ENCODE peak calls at places on chromosomes 11 and 22, in six cellular contexts. One of them, this sample, is unnamed. For H3K27me3, the result is how much of the 10 kb centered on the place peaks cover.

GRCh38 chr22:31342389-31343125 is 3.6 kb downstream of the PATZ1 start:
- DNase-seq in cardiac muscle cell: no peak
- DNase-seq in stomach: no peak
- DNase-seq in CD4-positive, alpha-beta memory T cell: no peak
- DNase-seq in adipocyte: no peak
- DNase-seq in brain microvascular endothelial cell: no peak
- DNase-seq in this sample: no peak

GRCh38 chr11:118565062-118565461 is 669 bp downstream of the IFT46 start:
- DNase-seq in cardiac muscle cell: peak
- DNase-seq in stomach: no peak
- DNase-seq in CD4-positive, alpha-beta memory T cell: no peak
- DNase-seq in adipocyte: no peak
- DNase-seq in brain microvascular endothelial cell: no peak
- DNase-seq in this sample: peak

GRCh38 chr22:40919446-40919845 is 31.7 kb upstream of the RBX1 start:
- DNase-seq in cardiac muscle cell: peak
- DNase-seq in stomach: no peak
- DNase-seq in CD4-positive, alpha-beta memory T cell: no peak
- DNase-seq in adipocyte: peak
- DNase-seq in brain microvascular endothelial cell: no peak
- DNase-seq in this sample: no peak

GRCh38 chr11:85595285-85595884 is 31.8 kb downstream of the DLG2 start:
- DNase-seq in cardiac muscle cell: peak
- DNase-seq in stomach: no peak
- DNase-seq in CD4-positive, alpha-beta memory T cell: peak
- DNase-seq in adipocyte: peak
- DNase-seq in brain microvascular endothelial cell: no peak
- DNase-seq in this sample: no peak

GRCh38 chr22:37203354-37204044 is 8.8 kb downstream of the SSTR3 start:
- DNase-seq in cardiac muscle cell: no peak
- DNase-seq in stomach: no peak
- DNase-seq in CD4-positive, alpha-beta memory T cell: no peak
- DNase-seq in adipocyte: no peak
- DNase-seq in brain microvascular endothelial cell: no peak
- DNase-seq in this sample: no peak

GRCh38 chr22:39348909-39349505 is 784 bp upstream of the SYNGR1 start:
- DNase-seq in cardiac muscle cell: no peak
- DNase-seq in stomach: no peak
- DNase-seq in CD4-positive, alpha-beta memory T cell: no peak
- DNase-seq in adipocyte: no peak
- DNase-seq in brain microvascular endothelial cell: no peak
- DNase-seq in this sample: peak

GRCh38 chr11:46250071-46251052 is 27.1 kb upstream of the CREB3L1 start:
- DNase-seq in cardiac muscle cell: peak
- DNase-seq in stomach: no peak
- DNase-seq in CD4-positive, alpha-beta memory T cell: no peak
- DNase-seq in adipocyte: no peak
- DNase-seq in brain microvascular endothelial cell: no peak
- DNase-seq in this sample: no peak

GRCh38 chr11:15942126-15942525 is 414.2 kb downstream of the SOX6 start:
- DNase-seq in cardiac muscle cell: no peak
- DNase-seq in stomach: no peak
- DNase-seq in CD4-positive, alpha-beta memory T cell: no peak
- DNase-seq in adipocyte: no peak
- DNase-seq in brain microvascular endothelial cell: no peak
- DNase-seq in this sample: no peak

GRCh38 chr11:6693342-6694228 is 10.4 kb upstream of the MRPL17 start:
- DNase-seq in cardiac muscle cell: peak
- DNase-seq in stomach: no peak
- DNase-seq in CD4-positive, alpha-beta memory T cell: no peak
- DNase-seq in adipocyte: peak
- DNase-seq in brain microvascular endothelial cell: peak
- DNase-seq in this sample: no peak

GRCh38 chr11:68813778-68814177 is 27.9 kb downstream of the CPT1A start:
- DNase-seq in cardiac muscle cell: no peak
- DNase-seq in stomach: no peak
- DNase-seq in CD4-positive, alpha-beta memory T cell: no peak
- DNase-seq in adipocyte: no peak
- DNase-seq in brain microvascular endothelial cell: no peak
- DNase-seq in this sample: no peak

GRCh38 chr22:48075604-48076400 is 1313.4 kb downstream of the TBC1D22A start:
- DNase-seq in cardiac muscle cell: no peak
- DNase-seq in stomach: no peak
- DNase-seq in CD4-positive, alpha-beta memory T cell: no peak
- DNase-seq in adipocyte: no peak
- DNase-seq in brain microvascular endothelial cell: no peak
- DNase-seq in this sample: no peak

GRCh38 chr11:132777067-132777975 is 755.0 kb downstream of the OPCML start:
- DNase-seq in cardiac muscle cell: no peak
- DNase-seq in stomach: no peak
- DNase-seq in CD4-positive, alpha-beta memory T cell: no peak
- DNase-seq in adipocyte: no peak
- DNase-seq in brain microvascular endothelial cell: no peak
- DNase-seq in this sample: no peak

GRCh38 chr11:131483453-131483852 is 113.0 kb downstream of the NTM start:
- DNase-seq in cardiac muscle cell: no peak
- DNase-seq in stomach: no peak
- DNase-seq in CD4-positive, alpha-beta memory T cell: no peak
- DNase-seq in adipocyte: no peak
- DNase-seq in brain microvascular endothelial cell: no peak
- DNase-seq in this sample: no peak

GRCh38 chr11:19873730-19874129 is 161.1 kb downstream of the NAV2 start:
- DNase-seq in cardiac muscle cell: no peak
- DNase-seq in stomach: no peak
- DNase-seq in CD4-positive, alpha-beta memory T cell: no peak
- DNase-seq in adipocyte: no peak
- DNase-seq in brain microvascular endothelial cell: no peak
- DNase-seq in this sample: no peak

GRCh38 chr22:50260434-50260800 is 1.1 kb downstream of the MAPK12 start:
- DNase-seq in cardiac muscle cell: no peak
- DNase-seq in stomach: no peak
- DNase-seq in CD4-positive, alpha-beta memory T cell: no peak
- DNase-seq in adipocyte: peak
- DNase-seq in brain microvascular endothelial cell: no peak
- DNase-seq in this sample: no peak

GRCh38 chr11:62245271-62245753 is 3.3 kb downstream of the SCGB1D2 start:
- DNase-seq in cardiac muscle cell: peak
- DNase-seq in stomach: peak
- DNase-seq in CD4-positive, alpha-beta memory T cell: no peak
- DNase-seq in adipocyte: peak
- DNase-seq in brain microvascular endothelial cell: peak
- DNase-seq in this sample: no peak

GRCh38 chr11:127493330-127493729 is 492.8 kb upstream of the KIRREL3 start:
- DNase-seq in cardiac muscle cell: peak
- DNase-seq in stomach: no peak
- DNase-seq in CD4-positive, alpha-beta memory T cell: no peak
- DNase-seq in adipocyte: peak
- DNase-seq in brain microvascular endothelial cell: peak
- DNase-seq in this sample: no peak

GRCh38 chr11:9535189-9535781 is 38.2 kb upstream of the WEE1 start:
- DNase-seq in cardiac muscle cell: peak
- DNase-seq in stomach: peak
- DNase-seq in CD4-positive, alpha-beta memory T cell: peak
- DNase-seq in adipocyte: peak
- DNase-seq in brain microvascular endothelial cell: peak
- DNase-seq in this sample: peak

GRCh38 chr11:575324-575995 is 810 bp upstream of the PHRF1 start:
- DNase-seq in cardiac muscle cell: no peak
- DNase-seq in stomach: no peak
- DNase-seq in CD4-positive, alpha-beta memory T cell: no peak
- DNase-seq in adipocyte: no peak
- DNase-seq in brain microvascular endothelial cell: no peak
- DNase-seq in this sample: no peak

GRCh38 chr11:14905104-14906033 is 13.3 kb upstream of the CYP2R1 start:
- DNase-seq in cardiac muscle cell: peak
- DNase-seq in stomach: peak
- DNase-seq in CD4-positive, alpha-beta memory T cell: peak
- DNase-seq in adipocyte: peak
- DNase-seq in brain microvascular endothelial cell: no peak
- DNase-seq in this sample: peak

GRCh38 chr11:47324520-47324919 is 28.0 kb downstream of the MYBPC3 start:
- DNase-seq in cardiac muscle cell: no peak
- DNase-seq in stomach: no peak
- DNase-seq in CD4-positive, alpha-beta memory T cell: no peak
- DNase-seq in adipocyte: no peak
- DNase-seq in brain microvascular endothelial cell: no peak
- DNase-seq in this sample: no peak

GRCh38 chr11:44763111-44763820 is 36.5 kb downstream of the TSPAN18 start:
- DNase-seq in cardiac muscle cell: peak
- DNase-seq in stomach: no peak
- DNase-seq in CD4-positive, alpha-beta memory T cell: no peak
- DNase-seq in adipocyte: no peak
- DNase-seq in brain microvascular endothelial cell: peak
- DNase-seq in this sample: no peak

GRCh38 chr11:36288442-36289225 is 590 bp downstream of the COMMD9 start:
- DNase-seq in cardiac muscle cell: peak
- DNase-seq in stomach: no peak
- DNase-seq in CD4-positive, alpha-beta memory T cell: peak
- DNase-seq in adipocyte: peak
- DNase-seq in brain microvascular endothelial cell: no peak
- DNase-seq in this sample: no peak

GRCh38 chr22:44023404-44024287 is 456 bp upstream of the PARVB start:
- DNase-seq in cardiac muscle cell: peak
- DNase-seq in stomach: peak
- DNase-seq in CD4-positive, alpha-beta memory T cell: peak
- DNase-seq in adipocyte: peak
- DNase-seq in brain microvascular endothelial cell: no peak
- DNase-seq in this sample: peak

GRCh38 chr11:47944555-47945128 is 35.7 kb upstream of the PTPRJ start:
- DNase-seq in cardiac muscle cell: no peak
- DNase-seq in stomach: no peak
- DNase-seq in CD4-positive, alpha-beta memory T cell: no peak
- DNase-seq in adipocyte: no peak
- DNase-seq in brain microvascular endothelial cell: no peak
- DNase-seq in this sample: no peak

DNA sequence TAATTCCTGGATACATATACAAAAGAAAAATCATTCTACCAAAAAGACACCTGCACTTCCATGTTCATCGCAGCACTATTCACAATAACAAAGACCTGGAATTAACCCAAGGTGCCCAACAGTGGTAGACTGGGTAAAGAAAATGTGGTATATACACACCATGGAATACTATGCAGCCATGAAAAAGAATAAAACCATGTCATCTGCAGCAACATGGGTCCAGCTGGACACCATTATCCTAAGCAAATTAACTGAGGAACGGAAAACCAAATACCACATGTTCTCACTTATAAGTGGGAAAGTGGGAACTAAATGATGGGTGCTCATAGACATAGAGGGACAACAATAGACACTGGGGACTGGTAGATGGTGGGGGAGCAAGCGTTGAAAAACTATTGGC is 4.5 kb downstream of the TRPM5 start:
- DNase-seq in cardiac muscle cell: no peak
- DNase-seq in stomach: no peak
- DNase-seq in CD4-positive, alpha-beta memory T cell: no peak
- DNase-seq in adipocyte: no peak
- DNase-seq in brain microvascular endothelial cell: no peak
- DNase-seq in this sample: no peak
- H3K27me3 ChIP-seq in cardiac muscle cell: half or more
- H3K27me3 ChIP-seq in stomach: half or more
- H3K27me3 ChIP-seq in CD4-positive, alpha-beta memory T cell: under half
- H3K27me3 ChIP-seq in adipocyte: half or more
- H3K27me3 ChIP-seq in brain microvascular endothelial cell: under half
- H3K27me3 ChIP-seq in this sample: under half

GRCh38 chr11:70068950-70069349 is 9.2 kb upstream of the ANO1 start:
- DNase-seq in cardiac muscle cell: no peak
- DNase-seq in stomach: no peak
- DNase-seq in CD4-positive, alpha-beta memory T cell: no peak
- DNase-seq in adipocyte: no peak
- DNase-seq in brain microvascular endothelial cell: no peak
- DNase-seq in this sample: no peak

GRCh38 chr11:70068345-70068744 is 9.8 kb upstream of the ANO1 start:
- DNase-seq in cardiac muscle cell: no peak
- DNase-seq in stomach: no peak
- DNase-seq in CD4-positive, alpha-beta memory T cell: no peak
- DNase-seq in adipocyte: no peak
- DNase-seq in brain microvascular endothelial cell: no peak
- DNase-seq in this sample: no peak

GRCh38 chr11:70071996-70072395 is 6.1 kb upstream of the ANO1 start:
- DNase-seq in cardiac muscle cell: no peak
- DNase-seq in stomach: no peak
- DNase-seq in CD4-positive, alpha-beta memory T cell: no peak
- DNase-seq in adipocyte: no peak
- DNase-seq in brain microvascular endothelial cell: no peak
- DNase-seq in this sample: no peak

GRCh38 chr11:70072471-70073187 is 5.5 kb upstream of the ANO1 start:
- DNase-seq in cardiac muscle cell: peak
- DNase-seq in stomach: no peak
- DNase-seq in CD4-positive, alpha-beta memory T cell: no peak
- DNase-seq in adipocyte: no peak
- DNase-seq in brain microvascular endothelial cell: no peak
- DNase-seq in this sample: no peak

GRCh38 chr11:70070736-70071135 is 7.4 kb upstream of the ANO1 start:
- DNase-seq in cardiac muscle cell: no peak
- DNase-seq in stomach: peak
- DNase-seq in CD4-positive, alpha-beta memory T cell: no peak
- DNase-seq in adipocyte: no peak
- DNase-seq in brain microvascular endothelial cell: no peak
- DNase-seq in this sample: no peak
- H3K27me3 ChIP-seq in cardiac muscle cell: half or more
- H3K27me3 ChIP-seq in stomach: half or more
- H3K27me3 ChIP-seq in CD4-positive, alpha-beta memory T cell: under half
- H3K27me3 ChIP-seq in adipocyte: half or more
- H3K27me3 ChIP-seq in brain microvascular endothelial cell: under half
- H3K27me3 ChIP-seq in this sample: half or more

GRCh38 chr22:20013382-20013871 is 3.2 kb downstream of the ARVCF start:
- DNase-seq in cardiac muscle cell: peak
- DNase-seq in stomach: peak
- DNase-seq in CD4-positive, alpha-beta memory T cell: no peak
- DNase-seq in adipocyte: peak
- DNase-seq in brain microvascular endothelial cell: peak
- DNase-seq in this sample: peak

GRCh38 chr22:20014526-20015186 is 2.0 kb downstream of the ARVCF start:
- DNase-seq in cardiac muscle cell: no peak
- DNase-seq in stomach: no peak
- DNase-seq in CD4-positive, alpha-beta memory T cell: no peak
- DNase-seq in adipocyte: no peak
- DNase-seq in brain microvascular endothelial cell: no peak
- DNase-seq in this sample: no peak

GRCh38 chr22:20015971-20016733 is 471 bp downstream of the ARVCF start:
- DNase-seq in cardiac muscle cell: no peak
- DNase-seq in stomach: peak
- DNase-seq in CD4-positive, alpha-beta memory T cell: peak
- DNase-seq in adipocyte: peak
- DNase-seq in brain microvascular endothelial cell: no peak
- DNase-seq in this sample: no peak

GRCh38 chr22:20016734-20017621 is at the start of gene ARVCF:
- DNase-seq in cardiac muscle cell: peak
- DNase-seq in stomach: peak
- DNase-seq in CD4-positive, alpha-beta memory T cell: peak
- DNase-seq in adipocyte: peak
- DNase-seq in brain microvascular endothelial cell: peak
- DNase-seq in this sample: peak

GRCh38 chr22:20015187-20015625 is 1.4 kb downstream of the ARVCF start:
- DNase-seq in cardiac muscle cell: no peak
- DNase-seq in stomach: no peak
- DNase-seq in CD4-positive, alpha-beta memory T cell: no peak
- DNase-seq in adipocyte: no peak
- DNase-seq in brain microvascular endothelial cell: no peak
- DNase-seq in this sample: no peak
- H3K27me3 ChIP-seq in cardiac muscle cell: under half
- H3K27me3 ChIP-seq in stomach: under half
- H3K27me3 ChIP-seq in CD4-positive, alpha-beta memory T cell: under half
- H3K27me3 ChIP-seq in adipocyte: under half
- H3K27me3 ChIP-seq in brain microvascular endothelial cell: under half
- H3K27me3 ChIP-seq in this sample: under half

GRCh38 chr22:46696614-46697013 is 41.4 kb downstream of the CERK start:
- DNase-seq in cardiac muscle cell: no peak
- DNase-seq in stomach: no peak
- DNase-seq in CD4-positive, alpha-beta memory T cell: no peak
- DNase-seq in adipocyte: no peak
- DNase-seq in brain microvascular endothelial cell: no peak
- DNase-seq in this sample: no peak
- H3K27me3 ChIP-seq in cardiac muscle cell: under half
- H3K27me3 ChIP-seq in stomach: under half
- H3K27me3 ChIP-seq in CD4-positive, alpha-beta memory T cell: under half
- H3K27me3 ChIP-seq in adipocyte: under half
- H3K27me3 ChIP-seq in brain microvascular endothelial cell: under half
- H3K27me3 ChIP-seq in this sample: under half

This sample was measured in left ventricle myocardium inferior.